ENCODE peak calls at places on chromosomes 1 and 21, in six cellular contexts. One of them, this sample, is unnamed.

GRCh38 chr1:54857741-54858665 is 29.0 kb downstream of the DHCR24 start:
- DNase-seq in Panc1: no peak
- DNase-seq in fibroblast of the aortic adventitia: peak
- DNase-seq in DND-41: no peak
- DNase-seq in prostate gland: no peak
- DNase-seq in mucosa of descending colon: no peak
- DNase-seq in this sample: no peak

GRCh38 chr1:226921504-226921903 is 18.6 kb upstream of the COQ8A start:
- DNase-seq in mucosa of descending colon: no peak
- DNase-seq in fibroblast of the aortic adventitia: no peak
- DNase-seq in prostate gland: no peak
- DNase-seq in Panc1: no peak
- DNase-seq in DND-41: no peak
- DNase-seq in this sample: no peak

GRCh38 chr1:192555399-192555798 is 20.2 kb upstream of the RGS1 start:
- DNase-seq in fibroblast of the aortic adventitia: no peak
- DNase-seq in DND-41: no peak
- DNase-seq in mucosa of descending colon: no peak
- DNase-seq in Panc1: no peak
- DNase-seq in prostate gland: no peak
- DNase-seq in this sample: no peak

GRCh38 chr1:218330043-218330623 is 15.0 kb upstream of the TGFB2 start:
- DNase-seq in Panc1: peak
- DNase-seq in DND-41: no peak
- DNase-seq in prostate gland: no peak
- DNase-seq in fibroblast of the aortic adventitia: peak
- DNase-seq in mucosa of descending colon: no peak
- DNase-seq in this sample: no peak

GRCh38 chr1:67053535-67053784 is 488 bp downstream of the SLC35D1 start:
- DNase-seq in prostate gland: peak
- DNase-seq in DND-41: peak
- DNase-seq in mucosa of descending colon: no peak
- DNase-seq in fibroblast of the aortic adventitia: no peak
- DNase-seq in Panc1: no peak
- DNase-seq in this sample: peak

GRCh38 chr1:89363196-89363595 is 663 bp upstream of the GBP6 start:
- DNase-seq in prostate gland: no peak
- DNase-seq in fibroblast of the aortic adventitia: no peak
- DNase-seq in mucosa of descending colon: no peak
- DNase-seq in Panc1: no peak
- DNase-seq in DND-41: no peak
- DNase-seq in this sample: no peak

GRCh38 chr21:27246741-27247140 is 279.9 kb upstream of the ADAMTS5 start:
- DNase-seq in mucosa of descending colon: no peak
- DNase-seq in fibroblast of the aortic adventitia: peak
- DNase-seq in Panc1: no peak
- DNase-seq in prostate gland: no peak
- DNase-seq in DND-41: no peak
- DNase-seq in this sample: no peak

GRCh38 chr21:17795084-17796036 is 23.8 kb downstream of the C21orf91 start:
- DNase-seq in prostate gland: no peak
- DNase-seq in fibroblast of the aortic adventitia: no peak
- DNase-seq in mucosa of descending colon: no peak
- DNase-seq in DND-41: no peak
- DNase-seq in Panc1: no peak
- DNase-seq in this sample: no peak

GRCh38 chr1:95369985-95370670 is 136.1 kb downstream of the RWDD3 start:
- DNase-seq in prostate gland: peak
- DNase-seq in fibroblast of the aortic adventitia: no peak
- DNase-seq in mucosa of descending colon: no peak
- DNase-seq in DND-41: no peak
- DNase-seq in Panc1: no peak
- DNase-seq in this sample: no peak

GRCh38 chr21:39756285-39756684 is 11.3 kb downstream of the IGSF5 start:
- DNase-seq in DND-41: no peak
- DNase-seq in fibroblast of the aortic adventitia: no peak
- DNase-seq in mucosa of descending colon: no peak
- DNase-seq in prostate gland: no peak
- DNase-seq in Panc1: no peak
- DNase-seq in this sample: no peak

GRCh38 chr1:85372683-85373446 is 92.1 kb downstream of the DDAH1 start:
- DNase-seq in mucosa of descending colon: no peak
- DNase-seq in Panc1: no peak
- DNase-seq in DND-41: no peak
- DNase-seq in prostate gland: peak
- DNase-seq in fibroblast of the aortic adventitia: peak
- DNase-seq in this sample: no peak

GRCh38 chr1:68321084-68321685 is 88.9 kb upstream of the WLS start:
- DNase-seq in fibroblast of the aortic adventitia: peak
- DNase-seq in prostate gland: peak
- DNase-seq in Panc1: no peak
- DNase-seq in mucosa of descending colon: peak
- DNase-seq in DND-41: peak
- DNase-seq in this sample: peak

GRCh38 chr1:168086438-168086837 is 50.3 kb downstream of the GPR161 start:
- DNase-seq in fibroblast of the aortic adventitia: no peak
- DNase-seq in prostate gland: no peak
- DNase-seq in mucosa of descending colon: no peak
- DNase-seq in DND-41: no peak
- DNase-seq in Panc1: no peak
- DNase-seq in this sample: no peak

GRCh38 chr1:203172184-203173115 is 3.2 kb downstream of the MYBPH start:
- DNase-seq in Panc1: peak
- DNase-seq in fibroblast of the aortic adventitia: peak
- DNase-seq in prostate gland: peak
- DNase-seq in DND-41: peak
- DNase-seq in mucosa of descending colon: peak
- DNase-seq in this sample: peak

GRCh38 chr21:46146856-46147255 is 8.5 kb downstream of the FTCD start:
- DNase-seq in Panc1: no peak
- DNase-seq in prostate gland: no peak
- DNase-seq in mucosa of descending colon: peak
- DNase-seq in fibroblast of the aortic adventitia: no peak
- DNase-seq in DND-41: no peak
- DNase-seq in this sample: no peak

GRCh38 chr1:10768552-10768951 is 27.9 kb downstream of the CASZ1 start:
- DNase-seq in mucosa of descending colon: peak
- DNase-seq in Panc1: no peak
- DNase-seq in prostate gland: no peak
- DNase-seq in fibroblast of the aortic adventitia: no peak
- DNase-seq in DND-41: peak
- DNase-seq in this sample: no peak

GRCh38 chr21:28253378-28253777 is 739.3 kb downstream of the LTN1 start:
- DNase-seq in DND-41: no peak
- DNase-seq in fibroblast of the aortic adventitia: peak
- DNase-seq in prostate gland: no peak
- DNase-seq in mucosa of descending colon: no peak
- DNase-seq in Panc1: no peak
- DNase-seq in this sample: no peak

GRCh38 chr1:232558974-232559373 is 71.0 kb downstream of the SIPA1L2 start:
- DNase-seq in mucosa of descending colon: no peak
- DNase-seq in fibroblast of the aortic adventitia: no peak
- DNase-seq in Panc1: no peak
- DNase-seq in DND-41: no peak
- DNase-seq in prostate gland: no peak
- DNase-seq in this sample: no peak

GRCh38 chr1:28326980-28327379 is 1.9 kb upstream of the MED18 start:
- DNase-seq in DND-41: no peak
- DNase-seq in prostate gland: no peak
- DNase-seq in mucosa of descending colon: no peak
- DNase-seq in fibroblast of the aortic adventitia: no peak
- DNase-seq in Panc1: no peak
- DNase-seq in this sample: no peak

GRCh38 chr1:111515291-111516007 is 12.0 kb upstream of the ADORA3 start:
- DNase-seq in Panc1: no peak
- DNase-seq in fibroblast of the aortic adventitia: no peak
- DNase-seq in mucosa of descending colon: peak
- DNase-seq in DND-41: no peak
- DNase-seq in prostate gland: no peak
- DNase-seq in this sample: peak

GRCh38 chr1:201126832-201127754 is at the start of gene ASCL5:
- DNase-seq in DND-41: no peak
- DNase-seq in prostate gland: no peak
- DNase-seq in Panc1: no peak
- DNase-seq in fibroblast of the aortic adventitia: peak
- DNase-seq in mucosa of descending colon: no peak
- DNase-seq in this sample: peak

GRCh38 chr1:17631410-17631809 is 91.9 kb downstream of the ARHGEF10L start:
- DNase-seq in mucosa of descending colon: no peak
- DNase-seq in prostate gland: no peak
- DNase-seq in DND-41: no peak
- DNase-seq in Panc1: no peak
- DNase-seq in fibroblast of the aortic adventitia: no peak
- DNase-seq in this sample: no peak

GRCh38 chr1:121417289-121417955 is 232.6 kb downstream of the SRGAP2C start:
- DNase-seq in prostate gland: no peak
- DNase-seq in DND-41: no peak
- DNase-seq in Panc1: no peak
- DNase-seq in mucosa of descending colon: no peak
- DNase-seq in fibroblast of the aortic adventitia: no peak
- DNase-seq in this sample: no peak

GRCh38 chr1:121413817-121414216 is 229.0 kb downstream of the SRGAP2C start:
- DNase-seq in prostate gland: no peak
- DNase-seq in DND-41: no peak
- DNase-seq in Panc1: no peak
- DNase-seq in fibroblast of the aortic adventitia: no peak
- DNase-seq in mucosa of descending colon: no peak
- DNase-seq in this sample: no peak

GRCh38 chr1:121418369-121419049 is 233.7 kb downstream of the SRGAP2C start:
- DNase-seq in mucosa of descending colon: no peak
- DNase-seq in Panc1: no peak
- DNase-seq in DND-41: no peak
- DNase-seq in prostate gland: no peak
- DNase-seq in fibroblast of the aortic adventitia: no peak
- DNase-seq in this sample: no peak
- H3K4me3 ChIP-seq in mucosa of descending colon: no peak
- H3K4me3 ChIP-seq in Panc1: no peak
- H3K4me3 ChIP-seq in DND-41: no peak
- H3K4me3 ChIP-seq in prostate gland: no peak
- H3K4me3 ChIP-seq in fibroblast of the aortic adventitia: no peak
- H3K4me3 ChIP-seq in this sample: no peak

GRCh38 chr1:18907021-18907913 is 4.9 kb upstream of the ALDH4A1 start:
- DNase-seq in DND-41: peak
- DNase-seq in Panc1: no peak
- DNase-seq in fibroblast of the aortic adventitia: peak
- DNase-seq in mucosa of descending colon: peak
- DNase-seq in prostate gland: peak
- DNase-seq in this sample: peak

GRCh38 chr1:18903313-18903671 is 937 bp upstream of the ALDH4A1 start:
- DNase-seq in DND-41: no peak
- DNase-seq in fibroblast of the aortic adventitia: no peak
- DNase-seq in Panc1: no peak
- DNase-seq in prostate gland: peak
- DNase-seq in mucosa of descending colon: no peak
- DNase-seq in this sample: no peak

GRCh38 chr1:18908911-18909771 is 6.8 kb upstream of the ALDH4A1 start:
- DNase-seq in Panc1: no peak
- DNase-seq in prostate gland: no peak
- DNase-seq in mucosa of descending colon: no peak
- DNase-seq in fibroblast of the aortic adventitia: no peak
- DNase-seq in DND-41: no peak
- DNase-seq in this sample: no peak

GRCh38 chr1:18912550-18912949 is 10.2 kb upstream of the ALDH4A1 start:
- DNase-seq in mucosa of descending colon: no peak
- DNase-seq in DND-41: no peak
- DNase-seq in fibroblast of the aortic adventitia: no peak
- DNase-seq in prostate gland: no peak
- DNase-seq in Panc1: no peak
- DNase-seq in this sample: no peak

GRCh38 chr1:18907914-18908845 is 5.8 kb upstream of the ALDH4A1 start:
- DNase-seq in Panc1: no peak
- DNase-seq in DND-41: no peak
- DNase-seq in fibroblast of the aortic adventitia: no peak
- DNase-seq in mucosa of descending colon: no peak
- DNase-seq in prostate gland: no peak
- DNase-seq in this sample: no peak
- TF ChIP-seq CTCF in Panc1: no peak
- TF ChIP-seq CTCF in DND-41: no peak
- TF ChIP-seq CTCF in fibroblast of the aortic adventitia: no peak
- TF ChIP-seq CTCF in mucosa of descending colon: no peak
- TF ChIP-seq CTCF in prostate gland: no peak
- TF ChIP-seq CTCF in this sample: no peak

DNA sequence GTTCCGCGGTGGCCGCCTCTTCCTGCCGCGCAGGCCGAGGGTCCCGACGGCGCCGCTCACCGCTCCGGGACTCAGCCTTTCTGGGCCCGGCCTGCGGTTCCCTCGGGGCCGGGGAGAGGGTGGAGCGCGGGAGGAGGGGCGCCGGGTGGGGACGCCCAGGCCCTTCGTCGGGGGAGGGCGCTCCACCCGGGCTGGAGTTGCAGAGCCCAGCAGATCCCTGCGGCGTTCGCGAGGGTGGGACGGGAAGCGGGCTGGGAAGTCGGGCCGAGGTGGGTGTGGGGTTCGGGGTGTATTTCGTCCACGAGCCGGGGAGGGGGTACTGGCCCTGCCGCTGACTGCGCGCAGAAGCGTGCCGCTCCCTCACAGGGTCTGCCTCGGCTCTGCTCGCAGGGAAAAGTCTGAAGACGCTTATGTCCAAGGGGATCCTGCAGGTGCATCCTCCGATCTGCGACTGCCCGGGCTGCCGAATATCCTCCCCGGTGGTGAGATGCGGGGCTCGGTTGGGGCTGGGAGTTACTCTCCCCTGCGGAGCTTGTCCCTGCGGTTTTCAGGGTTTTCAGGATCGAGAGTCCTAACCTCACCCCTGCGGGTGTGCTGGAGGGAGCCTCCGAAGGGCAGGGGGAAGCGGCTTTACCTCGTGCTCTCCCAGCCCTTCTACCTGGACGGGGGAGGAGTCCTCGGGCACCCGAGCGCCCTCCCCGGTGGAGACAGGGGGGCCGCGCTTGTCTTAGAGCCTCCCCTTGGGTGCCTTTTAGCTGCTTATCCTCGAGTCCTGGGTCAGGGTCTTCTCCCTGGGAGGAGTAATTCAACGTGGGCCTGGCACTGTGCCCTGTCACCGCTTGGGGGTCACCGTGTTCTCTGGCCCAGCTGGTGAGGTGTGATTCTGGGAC is 2.1 kb downstream of the SAMD11 start:
- DNase-seq in Panc1: no peak
- DNase-seq in fibroblast of the aortic adventitia: peak
- DNase-seq in mucosa of descending colon: no peak
- DNase-seq in prostate gland: no peak
- DNase-seq in DND-41: no peak
- DNase-seq in this sample: no peak
- H3K4me3 ChIP-seq in Panc1: peak
- H3K4me3 ChIP-seq in fibroblast of the aortic adventitia: peak
- H3K4me3 ChIP-seq in mucosa of descending colon: no peak
- H3K4me3 ChIP-seq in prostate gland: no peak
- H3K4me3 ChIP-seq in DND-41: no peak
- H3K4me3 ChIP-seq in this sample: no peak

DNA sequence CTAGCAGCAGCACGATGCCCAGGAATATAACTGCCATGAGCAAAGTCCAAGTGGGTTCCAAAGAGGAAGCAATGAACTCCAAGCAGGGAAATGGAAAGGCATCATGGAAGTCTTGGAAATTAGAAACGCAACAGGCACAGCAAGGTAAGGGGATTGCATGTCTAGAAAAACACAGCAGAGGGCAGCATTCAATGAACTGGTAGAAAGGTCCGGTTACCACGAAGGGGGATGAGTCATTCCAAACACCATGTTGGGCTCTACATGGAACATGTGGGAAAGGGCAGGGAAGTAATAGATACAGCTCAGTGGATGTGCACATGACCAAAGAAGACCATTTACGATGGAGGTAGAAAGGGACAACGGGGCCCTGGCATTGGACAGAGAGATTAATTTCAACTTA is 36.4 kb downstream of the RXRG start:
- DNase-seq in Panc1: no peak
- DNase-seq in fibroblast of the aortic adventitia: peak
- DNase-seq in DND-41: no peak
- DNase-seq in prostate gland: no peak
- DNase-seq in mucosa of descending colon: no peak
- DNase-seq in this sample: no peak
- TF ChIP-seq CTCF in Panc1: peak
- TF ChIP-seq CTCF in fibroblast of the aortic adventitia: peak
- TF ChIP-seq CTCF in DND-41: peak
- TF ChIP-seq CTCF in prostate gland: no peak
- TF ChIP-seq CTCF in mucosa of descending colon: no peak
- TF ChIP-seq CTCF in this sample: no peak